ENCODE peak calls at places on chromosomes 7 and 10, in seven cellular contexts. One of them, this sample, is unnamed. For H3K27me3 and H3K4me1, the result is how much of the 10 kb centered on the place peaks cover.

GRCh38 chr7:40057292-40057691 is 77.1 kb downstream of the MPLKIP start:
- DNase-seq in body of pancreas: peak
- DNase-seq in mesenchymal stem cell: no peak
- DNase-seq in psoas muscle: no peak
- DNase-seq in neuronal stem cell: no peak
- DNase-seq in GM23338: no peak
- DNase-seq in naive thymus-derived CD4-positive, alpha-beta T cell: no peak
- DNase-seq in this sample: peak

GRCh38 chr10:15485684-15486316 is 114.7 kb upstream of the FAM171A1 start:
- DNase-seq in body of pancreas: no peak
- DNase-seq in mesenchymal stem cell: peak
- DNase-seq in psoas muscle: no peak
- DNase-seq in neuronal stem cell: no peak
- DNase-seq in GM23338: no peak
- DNase-seq in naive thymus-derived CD4-positive, alpha-beta T cell: no peak
- DNase-seq in this sample: no peak

GRCh38 chr7:98329974-98330373 is 48.5 kb downstream of the BRI3 start:
- DNase-seq in body of pancreas: no peak
- DNase-seq in mesenchymal stem cell: peak
- DNase-seq in psoas muscle: no peak
- DNase-seq in neuronal stem cell: no peak
- DNase-seq in GM23338: no peak
- DNase-seq in naive thymus-derived CD4-positive, alpha-beta T cell: no peak
- DNase-seq in this sample: peak

GRCh38 chr7:65960351-65961074 is 21.5 kb downstream of the GUSB start:
- DNase-seq in body of pancreas: no peak
- DNase-seq in mesenchymal stem cell: no peak
- DNase-seq in psoas muscle: no peak
- DNase-seq in neuronal stem cell: no peak
- DNase-seq in GM23338: no peak
- DNase-seq in naive thymus-derived CD4-positive, alpha-beta T cell: no peak
- DNase-seq in this sample: no peak

GRCh38 chr7:31724696-31725095 is 37.7 kb downstream of the PPP1R17 start:
- DNase-seq in body of pancreas: no peak
- DNase-seq in mesenchymal stem cell: no peak
- DNase-seq in psoas muscle: no peak
- DNase-seq in neuronal stem cell: no peak
- DNase-seq in GM23338: no peak
- DNase-seq in naive thymus-derived CD4-positive, alpha-beta T cell: no peak
- DNase-seq in this sample: no peak

GRCh38 chr7:28682811-28683210 is 270.5 kb downstream of the CREB5 start:
- DNase-seq in body of pancreas: no peak
- DNase-seq in mesenchymal stem cell: no peak
- DNase-seq in psoas muscle: peak
- DNase-seq in neuronal stem cell: no peak
- DNase-seq in GM23338: no peak
- DNase-seq in naive thymus-derived CD4-positive, alpha-beta T cell: no peak
- DNase-seq in this sample: peak

GRCh38 chr10:90440870-90441269 is 417.0 kb downstream of the HTR7 start:
- DNase-seq in body of pancreas: no peak
- DNase-seq in mesenchymal stem cell: no peak
- DNase-seq in psoas muscle: no peak
- DNase-seq in neuronal stem cell: no peak
- DNase-seq in GM23338: no peak
- DNase-seq in naive thymus-derived CD4-positive, alpha-beta T cell: no peak
- DNase-seq in this sample: no peak

GRCh38 chr7:154946166-154946565 is 56.8 kb downstream of the PAXIP1 start:
- DNase-seq in body of pancreas: no peak
- DNase-seq in mesenchymal stem cell: no peak
- DNase-seq in psoas muscle: no peak
- DNase-seq in neuronal stem cell: no peak
- DNase-seq in GM23338: no peak
- DNase-seq in naive thymus-derived CD4-positive, alpha-beta T cell: no peak
- DNase-seq in this sample: no peak

GRCh38 chr7:89927762-89928161 is 226.5 kb upstream of the STEAP1 start:
- DNase-seq in body of pancreas: no peak
- DNase-seq in mesenchymal stem cell: no peak
- DNase-seq in psoas muscle: no peak
- DNase-seq in neuronal stem cell: no peak
- DNase-seq in GM23338: no peak
- DNase-seq in naive thymus-derived CD4-positive, alpha-beta T cell: no peak
- DNase-seq in this sample: no peak

GRCh38 chr7:111873963-111874693 is 311.8 kb upstream of the IMMP2L start:
- DNase-seq in body of pancreas: no peak
- DNase-seq in mesenchymal stem cell: no peak
- DNase-seq in psoas muscle: no peak
- DNase-seq in neuronal stem cell: no peak
- DNase-seq in GM23338: peak
- DNase-seq in naive thymus-derived CD4-positive, alpha-beta T cell: no peak
- DNase-seq in this sample: no peak

GRCh38 chr7:44608916-44609648 is 2.7 kb downstream of the OGDH start:
- DNase-seq in body of pancreas: no peak
- DNase-seq in mesenchymal stem cell: no peak
- DNase-seq in psoas muscle: no peak
- DNase-seq in neuronal stem cell: no peak
- DNase-seq in GM23338: peak
- DNase-seq in naive thymus-derived CD4-positive, alpha-beta T cell: no peak
- DNase-seq in this sample: peak

GRCh38 chr7:80548790-80549530 is 37.1 kb upstream of the GNAT3 start:
- DNase-seq in body of pancreas: no peak
- DNase-seq in mesenchymal stem cell: no peak
- DNase-seq in psoas muscle: no peak
- DNase-seq in neuronal stem cell: no peak
- DNase-seq in GM23338: no peak
- DNase-seq in naive thymus-derived CD4-positive, alpha-beta T cell: no peak
- DNase-seq in this sample: no peak

GRCh38 chr7:74655785-74656420 is 1.6 kb upstream of the GTF2I start:
- DNase-seq in body of pancreas: no peak
- DNase-seq in mesenchymal stem cell: no peak
- DNase-seq in psoas muscle: no peak
- DNase-seq in neuronal stem cell: no peak
- DNase-seq in GM23338: no peak
- DNase-seq in naive thymus-derived CD4-positive, alpha-beta T cell: peak
- DNase-seq in this sample: peak

GRCh38 chr7:128407751-128408708 is 1.8 kb downstream of the IMPDH1 start:
- DNase-seq in body of pancreas: no peak
- DNase-seq in mesenchymal stem cell: no peak
- DNase-seq in psoas muscle: no peak
- DNase-seq in neuronal stem cell: no peak
- DNase-seq in GM23338: no peak
- DNase-seq in naive thymus-derived CD4-positive, alpha-beta T cell: no peak
- DNase-seq in this sample: no peak

GRCh38 chr10:70695241-70696030 is 23.1 kb downstream of the ADAMTS14 start:
- DNase-seq in body of pancreas: no peak
- DNase-seq in mesenchymal stem cell: no peak
- DNase-seq in psoas muscle: no peak
- DNase-seq in neuronal stem cell: no peak
- DNase-seq in GM23338: no peak
- DNase-seq in naive thymus-derived CD4-positive, alpha-beta T cell: no peak
- DNase-seq in this sample: no peak

GRCh38 chr7:106313456-106313891 is 28.7 kb upstream of the NAMPT start:
- DNase-seq in body of pancreas: no peak
- DNase-seq in mesenchymal stem cell: peak
- DNase-seq in psoas muscle: no peak
- DNase-seq in neuronal stem cell: no peak
- DNase-seq in GM23338: no peak
- DNase-seq in naive thymus-derived CD4-positive, alpha-beta T cell: no peak
- DNase-seq in this sample: peak

GRCh38 chr7:140041626-140042385 is 20.9 kb downstream of the PARP12 start:
- DNase-seq in body of pancreas: no peak
- DNase-seq in mesenchymal stem cell: no peak
- DNase-seq in psoas muscle: no peak
- DNase-seq in neuronal stem cell: no peak
- DNase-seq in GM23338: no peak
- DNase-seq in naive thymus-derived CD4-positive, alpha-beta T cell: no peak
- DNase-seq in this sample: no peak

GRCh38 chr10:30192846-30193608 is 133.6 kb upstream of the JCAD start:
- DNase-seq in body of pancreas: no peak
- DNase-seq in mesenchymal stem cell: no peak
- DNase-seq in psoas muscle: no peak
- DNase-seq in neuronal stem cell: no peak
- DNase-seq in GM23338: no peak
- DNase-seq in naive thymus-derived CD4-positive, alpha-beta T cell: no peak
- DNase-seq in this sample: no peak

GRCh38 chr10:42975558-42976352 is 101.1 kb upstream of the RET start:
- DNase-seq in body of pancreas: peak
- DNase-seq in mesenchymal stem cell: no peak
- DNase-seq in psoas muscle: peak
- DNase-seq in neuronal stem cell: no peak
- DNase-seq in GM23338: peak
- DNase-seq in naive thymus-derived CD4-positive, alpha-beta T cell: no peak
- DNase-seq in this sample: no peak

GRCh38 chr10:123274513-123275182 is 120.4 kb downstream of the BUB3 start:
- DNase-seq in body of pancreas: no peak
- DNase-seq in mesenchymal stem cell: no peak
- DNase-seq in psoas muscle: no peak
- DNase-seq in neuronal stem cell: no peak
- DNase-seq in GM23338: peak
- DNase-seq in naive thymus-derived CD4-positive, alpha-beta T cell: no peak
- DNase-seq in this sample: no peak

GRCh38 chr7:127683776-127684681 is 32.0 kb downstream of the SND1 start:
- DNase-seq in body of pancreas: no peak
- DNase-seq in mesenchymal stem cell: no peak
- DNase-seq in psoas muscle: no peak
- DNase-seq in neuronal stem cell: no peak
- DNase-seq in GM23338: peak
- DNase-seq in naive thymus-derived CD4-positive, alpha-beta T cell: no peak
- DNase-seq in this sample: no peak

GRCh38 chr10:126247454-126247975 is 140.8 kb downstream of the ADAM12 start:
- DNase-seq in body of pancreas: peak
- DNase-seq in mesenchymal stem cell: peak
- DNase-seq in psoas muscle: no peak
- DNase-seq in neuronal stem cell: no peak
- DNase-seq in GM23338: no peak
- DNase-seq in naive thymus-derived CD4-positive, alpha-beta T cell: no peak
- DNase-seq in this sample: peak

GRCh38 chr10:53276797-53277196 is 504.2 kb upstream of the MBL2 start:
- DNase-seq in body of pancreas: no peak
- DNase-seq in mesenchymal stem cell: no peak
- DNase-seq in psoas muscle: no peak
- DNase-seq in neuronal stem cell: no peak
- DNase-seq in GM23338: no peak
- DNase-seq in naive thymus-derived CD4-positive, alpha-beta T cell: no peak
- DNase-seq in this sample: no peak

DNA sequence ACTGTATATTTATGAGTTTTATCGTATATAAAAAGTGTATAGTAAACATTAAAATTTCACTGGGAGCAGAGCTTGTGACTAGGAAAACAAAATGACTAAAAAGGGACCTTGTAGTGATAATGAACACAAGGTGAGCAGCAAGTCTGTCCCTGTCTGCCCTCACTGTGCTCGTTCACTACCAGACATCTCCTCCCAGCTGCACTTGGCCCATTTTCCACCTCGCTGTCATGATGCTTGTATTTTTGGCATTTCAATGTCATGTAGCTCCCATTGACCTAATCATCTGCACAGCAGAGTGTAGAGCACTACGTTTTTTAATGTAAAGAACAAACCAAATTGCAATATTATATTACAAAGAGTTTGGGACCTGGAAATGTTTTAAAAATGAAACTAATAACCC is 207.2 kb downstream of the ZEB1 start:
- DNase-seq in body of pancreas: no peak
- DNase-seq in mesenchymal stem cell: no peak
- DNase-seq in psoas muscle: no peak
- DNase-seq in neuronal stem cell: no peak
- DNase-seq in GM23338: no peak
- DNase-seq in naive thymus-derived CD4-positive, alpha-beta T cell: no peak
- DNase-seq in this sample: no peak
- H3K27me3 ChIP-seq in body of pancreas: under half
- H3K27me3 ChIP-seq in mesenchymal stem cell: under half
- H3K27me3 ChIP-seq in psoas muscle: under half
- H3K27me3 ChIP-seq in neuronal stem cell: under half
- H3K27me3 ChIP-seq in GM23338: under half
- H3K27me3 ChIP-seq in naive thymus-derived CD4-positive, alpha-beta T cell: under half
- H3K27me3 ChIP-seq in this sample: under half

DNA sequence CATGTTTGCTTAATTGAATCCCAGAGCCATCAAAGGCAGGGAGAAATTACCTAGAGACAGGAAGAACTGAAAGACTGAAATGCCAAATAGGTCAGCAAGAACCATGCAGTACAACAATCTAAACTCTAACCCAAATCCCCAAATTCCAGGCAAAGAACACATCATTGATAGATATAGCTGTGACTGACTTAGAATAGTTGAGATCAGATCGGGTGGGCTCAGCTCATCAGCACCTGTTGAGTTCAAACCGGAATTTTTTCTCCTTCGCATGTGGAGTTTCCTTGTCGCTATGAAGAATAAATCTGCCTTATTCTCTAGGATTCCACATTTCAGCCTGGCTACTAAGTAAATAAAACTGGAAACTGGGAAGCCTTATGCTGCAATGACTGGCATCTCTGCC is 1.4 kb downstream of the ANKMY2 start:
- DNase-seq in body of pancreas: no peak
- DNase-seq in mesenchymal stem cell: no peak
- DNase-seq in psoas muscle: no peak
- DNase-seq in neuronal stem cell: no peak
- DNase-seq in GM23338: no peak
- DNase-seq in naive thymus-derived CD4-positive, alpha-beta T cell: no peak
- DNase-seq in this sample: no peak
- H3K4me3 ChIP-seq in body of pancreas: no peak
- H3K4me3 ChIP-seq in mesenchymal stem cell: peak
- H3K4me3 ChIP-seq in psoas muscle: peak
- H3K4me3 ChIP-seq in neuronal stem cell: peak
- H3K4me3 ChIP-seq in GM23338: peak
- H3K4me3 ChIP-seq in naive thymus-derived CD4-positive, alpha-beta T cell: peak
- H3K4me3 ChIP-seq in this sample: peak

GRCh38 chr10:124653311-124653710 is 90.9 kb downstream of the FAM53B start:
- DNase-seq in body of pancreas: no peak
- DNase-seq in mesenchymal stem cell: no peak
- DNase-seq in psoas muscle: no peak
- DNase-seq in neuronal stem cell: no peak
- DNase-seq in GM23338: no peak
- DNase-seq in naive thymus-derived CD4-positive, alpha-beta T cell: no peak
- DNase-seq in this sample: no peak

GRCh38 chr10:124656113-124656490 is 88.1 kb downstream of the FAM53B start:
- DNase-seq in body of pancreas: no peak
- DNase-seq in mesenchymal stem cell: no peak
- DNase-seq in psoas muscle: no peak
- DNase-seq in neuronal stem cell: no peak
- DNase-seq in GM23338: no peak
- DNase-seq in naive thymus-derived CD4-positive, alpha-beta T cell: no peak
- DNase-seq in this sample: no peak

GRCh38 chr10:124655191-124656112 is 88.7 kb downstream of the FAM53B start:
- DNase-seq in body of pancreas: no peak
- DNase-seq in mesenchymal stem cell: no peak
- DNase-seq in psoas muscle: no peak
- DNase-seq in neuronal stem cell: no peak
- DNase-seq in GM23338: no peak
- DNase-seq in naive thymus-derived CD4-positive, alpha-beta T cell: no peak
- DNase-seq in this sample: no peak

GRCh38 chr10:124653811-124654651 is 90.1 kb downstream of the FAM53B start:
- DNase-seq in body of pancreas: peak
- DNase-seq in mesenchymal stem cell: no peak
- DNase-seq in psoas muscle: no peak
- DNase-seq in neuronal stem cell: no peak
- DNase-seq in GM23338: no peak
- DNase-seq in naive thymus-derived CD4-positive, alpha-beta T cell: no peak
- DNase-seq in this sample: no peak

GRCh38 chr10:124654686-124655085 is 89.5 kb downstream of the FAM53B start:
- DNase-seq in body of pancreas: no peak
- DNase-seq in mesenchymal stem cell: no peak
- DNase-seq in psoas muscle: no peak
- DNase-seq in neuronal stem cell: no peak
- DNase-seq in GM23338: no peak
- DNase-seq in naive thymus-derived CD4-positive, alpha-beta T cell: no peak
- DNase-seq in this sample: no peak
- H3K4me1 ChIP-seq in body of pancreas: under half
- H3K4me1 ChIP-seq in mesenchymal stem cell: under half
- H3K4me1 ChIP-seq in psoas muscle: half or more
- H3K4me1 ChIP-seq in neuronal stem cell: under half
- H3K4me1 ChIP-seq in GM23338: under half
- H3K4me1 ChIP-seq in naive thymus-derived CD4-positive, alpha-beta T cell: half or more
- H3K4me1 ChIP-seq in this sample: under half

GRCh38 chr10:101771380-101771779 is 4.5 kb downstream of the FGF8 start:
- DNase-seq in body of pancreas: no peak
- DNase-seq in mesenchymal stem cell: no peak
- DNase-seq in psoas muscle: no peak
- DNase-seq in neuronal stem cell: no peak
- DNase-seq in GM23338: no peak
- DNase-seq in naive thymus-derived CD4-positive, alpha-beta T cell: no peak
- DNase-seq in this sample: no peak
- H3K27me3 ChIP-seq in body of pancreas: under half
- H3K27me3 ChIP-seq in mesenchymal stem cell: half or more
- H3K27me3 ChIP-seq in psoas muscle: half or more
- H3K27me3 ChIP-seq in neuronal stem cell: under half
- H3K27me3 ChIP-seq in GM23338: under half
- H3K27me3 ChIP-seq in naive thymus-derived CD4-positive, alpha-beta T cell: under half
- H3K27me3 ChIP-seq in this sample: under half

This sample was measured in SJCRH30.